ENCODE peak calls at places on chromosomes 11 and 22, in four cellular contexts. A is uterus, L is mucosa of descending colon, V is neuronal stem cell. O is an unnamed sample.

GRCh38 chr11:8087756-8088155 is 6.7 kb downstream of the TUB start:
- DNase-seq in A (no peak), L (no peak), V (no peak), O (no peak)

GRCh38 chr11:122746050-122746478 is 90.5 kb downstream of the UBASH3B start:
- DNase-seq in A (no peak), L (no peak), V (no peak), O (no peak)

GRCh38 chr11:61950035-61950547 is at the start of gene BEST1:
- DNase-seq in A (no peak), L (no peak), V (no peak), O (no peak)

GRCh38 chr11:61059260-61059752 is 43.0 kb upstream of the CD5 start:
- DNase-seq in A (no peak), L (no peak), V (no peak), O (no peak)

GRCh38 chr22:44575344-44576268 is 77.6 kb upstream of the RTL6 start:
- DNase-seq in A (no peak), L (peak; percentile 18), V (no peak), O (no peak)

GRCh38 chr11:120581317-120581716 is 69.8 kb downstream of the GRIK4 start:
- DNase-seq in A (no peak), L (no peak), V (no peak), O (no peak)

GRCh38 chr11:10309163-10310093 is 4.6 kb downstream of the ADM start:
- DNase-seq in A (peak; percentile 40), L (peak; percentile 83), V (no peak), O (peak; percentile 65)

GRCh38 chr22:44454113-44454769 is 43.8 kb downstream of the RTL6 start:
- DNase-seq in A (no peak), L (no peak), V (no peak), O (no peak)

GRCh38 chr11:71252434-71252781 is at the start of gene SHANK2:
- DNase-seq in A (no peak), L (peak; percentile 64), V (no peak), O (peak; percentile 89)

GRCh38 chr11:67630943-67631331 is 1.2 kb upstream of the NUDT8 start:
- DNase-seq in A (no peak), L (no peak), V (no peak), O (no peak)

GRCh38 chr11:11681536-11681935 is 59.7 kb upstream of the GALNT18 start:
- DNase-seq in A (no peak), L (no peak), V (no peak), O (no peak)

GRCh38 chr11:70502677-70503076 is 104.3 kb downstream of the CTTN start:
- DNase-seq in A (no peak), L (no peak), V (no peak), O (no peak)

GRCh38 chr22:28980326-28980725 is 81.3 kb downstream of the C22orf31 start:
- DNase-seq in A (no peak), L (no peak), V (no peak), O (no peak)

GRCh38 chr11:87879118-87879517 is 296.1 kb downstream of the RAB38 start:
- DNase-seq in A (no peak), L (no peak), V (no peak), O (no peak)

GRCh38 chr11:84969103-84969502 is 658.0 kb downstream of the DLG2 start:
- DNase-seq in A (no peak), L (no peak), V (no peak), O (no peak)

GRCh38 chr11:12556788-12557384 is 117.3 kb upstream of the TEAD1 start:
- DNase-seq in A (peak; percentile 81), L (no peak), V (peak; percentile 35), O (no peak)

GRCh38 chr11:490186-490929 is 16.7 kb downstream of the RNH1 start:
- DNase-seq in A (no peak), L (peak; percentile 47), V (no peak), O (no peak)

GRCh38 chr11:86021390-86021789 is 47.5 kb downstream of the PICALM start:
- DNase-seq in A (no peak), L (no peak), V (no peak), O (no peak)

GRCh38 chr22:50576070-50576469 is 2.2 kb downstream of the CPT1B start:
- DNase-seq in A (no peak), L (no peak), V (no peak), O (peak; percentile 73)

GRCh38 chr22:38311331-38311635 is 6.0 kb downstream of the CSNK1E start:
- DNase-seq in A (no peak), L (no peak), V (no peak), O (no peak)

GRCh38 chr11:60872124-60872951 is 5.0 kb downstream of the ZP1 start:
- DNase-seq in A (peak; percentile 54), L (peak; percentile 32), V (no peak), O (no peak)

GRCh38 chr22:20238567-20239062 is 29.5 kb downstream of the RTN4R start:
- DNase-seq in A (peak; percentile 28), L (no peak), V (peak; percentile 38), O (peak; percentile 75)

GRCh38 chr11:11347583-11347982 is 5.5 kb downstream of the CSNK2A3 start:
- DNase-seq in A (no peak), L (no peak), V (no peak), O (no peak)

GRCh38 chr11:30046211-30046945 is 29.5 kb upstream of the KCNA4 start:
- DNase-seq in A (no peak), L (no peak), V (no peak), O (no peak)

GRCh38 chr11:88352139-88352538 is 14.6 kb upstream of the CTSC start:
- DNase-seq in A (no peak), L (no peak), V (no peak), O (no peak)

GRCh38 chr11:97739892-97740782 is 1280.6 kb upstream of the CNTN5 start:
- DNase-seq in A (no peak), L (no peak), V (no peak), O (no peak)

GRCh38 chr11:93668171-93668570 is 6.7 kb downstream of the CEP295 start:
- DNase-seq in A (no peak), L (no peak), V (no peak), O (no peak)

GRCh38 chr22:35841907-35842518 is 124.3 kb downstream of the APOL5 start:
- DNase-seq in A (no peak), L (no peak), V (no peak), O (no peak)

GRCh38 chr11:93577291-93577690 is 34.1 kb upstream of the SMCO4 start:
- DNase-seq in A (no peak), L (no peak), V (no peak), O (no peak)

GRCh38 chr11:79296113-79296512 is 144.7 kb downstream of the TENM4 start:
- DNase-seq in A (no peak), L (no peak), V (no peak), O (no peak)

GRCh38 chr11:85661972-85662664 is 2.8 kb downstream of the CREBZF start:
- DNase-seq in A (no peak), L (no peak), V (no peak), O (no peak)

GRCh38 chr22:20586403-20586745 is 79.0 kb downstream of the MED15 start:
- DNase-seq in A (no peak), L (peak; percentile 46), V (no peak), O (no peak)

GRCh38 chr11:75347781-75348613 is 3.5 kb downstream of the ARRB1 start:
- DNase-seq in A (peak; percentile 44), L (no peak), V (no peak), O (no peak)

GRCh38 chr22:44180706-44181032 is at the start of gene PARVG:
- DNase-seq in A (no peak), L (no peak), V (no peak), O (no peak)

GRCh38 chr11:1762537-1763302 is 1.0 kb downstream of the CTSD start:
- DNase-seq in A (peak; percentile 57), L (peak; percentile 81), V (no peak), O (no peak)

DNA sequence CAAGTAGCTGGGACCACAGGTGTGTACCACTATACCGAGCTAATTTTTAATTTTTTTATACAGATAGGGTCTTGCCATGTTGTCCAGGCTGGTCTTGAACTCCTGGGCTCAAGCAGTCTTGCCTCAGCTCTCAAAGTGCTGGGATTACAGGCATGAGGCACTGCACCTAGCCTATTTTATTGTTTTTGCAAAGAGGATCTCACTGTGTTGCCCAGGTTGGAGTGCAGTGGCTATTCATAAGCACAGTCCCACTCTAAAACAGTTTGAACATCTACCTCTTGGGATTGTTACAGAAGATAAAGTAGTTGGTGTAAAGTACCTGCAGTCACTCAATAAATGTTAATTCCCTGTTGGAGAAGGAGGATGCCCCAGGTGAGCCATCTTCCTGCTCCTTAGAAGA is 29.1 kb downstream of the XRCC6 start:
- DNase-seq in A (no peak), L (no peak), V (no peak), O (no peak)
- H3K36me3 ChIP-seq in A (no peaks in the 10 kb centered on the region), L (peaks cover 14% of the 10 kb centered on the region), V (peaks cover 57% of the 10 kb centered on the region), O (peaks cover 5% of the 10 kb centered on the region)

DNA sequence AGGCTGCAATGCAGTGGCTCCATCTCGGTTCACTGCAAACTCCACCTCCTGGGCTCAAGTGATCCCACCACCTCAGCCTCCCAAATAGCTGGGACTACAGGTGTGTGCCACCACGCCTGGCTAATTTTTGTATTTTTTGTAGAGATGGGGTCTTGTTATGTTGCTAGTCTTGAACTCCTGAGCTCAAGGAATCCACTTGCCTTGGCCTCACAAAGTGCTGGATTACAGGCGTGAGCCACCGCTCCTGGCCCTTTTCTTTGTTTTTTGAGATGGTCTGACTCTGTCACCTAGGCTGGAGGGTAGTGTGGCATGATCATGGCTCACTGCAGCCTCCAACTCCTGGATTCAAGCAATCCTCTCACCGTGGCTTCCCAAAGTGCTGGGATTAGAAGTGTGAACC is 21.0 kb downstream of the ARFGAP3 start:
- DNase-seq in A (no peak), L (no peak), V (no peak), O (no peak)
- H3K36me3 ChIP-seq in A (no peaks in the 10 kb centered on the region), L (no peaks in the 10 kb centered on the region), V (peaks cover 4% of the 10 kb centered on the region), O (peaks cover 2% of the 10 kb centered on the region)

GRCh38 chr11:134800130-134800529 is 388.1 kb upstream of the B3GAT1 start:
- DNase-seq in A (no peak), L (no peak), V (no peak), O (no peak)
- H3K36me3 ChIP-seq in A (no peaks in the 10 kb centered on the region), L (no peaks in the 10 kb centered on the region), V (no peaks in the 10 kb centered on the region), O (no peaks in the 10 kb centered on the region)

GRCh38 chr11:108286369-108286768 is 63.5 kb downstream of the ATM start:
- DNase-seq in A (no peak), L (no peak), V (no peak), O (no peak)

GRCh38 chr11:108289699-108290098 is 66.8 kb downstream of the ATM start:
- DNase-seq in A (no peak), L (no peak), V (no peak), O (no peak)

GRCh38 chr11:108286956-108287355 is 64.1 kb downstream of the ATM start:
- DNase-seq in A (no peak), L (no peak), V (no peak), O (no peak)
- H3K36me3 ChIP-seq in A (no peaks in the 10 kb centered on the region), L (no peaks in the 10 kb centered on the region), V (peaks cover 2% of the 10 kb centered on the region), O (peaks cover 3% of the 10 kb centered on the region)

GRCh38 chr11:94834931-94835330 is 66.8 kb downstream of the AMOTL1 start:
- DNase-seq in A (no peak), L (no peak), V (no peak), O (no peak)

GRCh38 chr11:94835571-94835970 is 67.4 kb downstream of the AMOTL1 start:
- DNase-seq in A (no peak), L (no peak), V (no peak), O (no peak)

GRCh38 chr11:94837317-94837716 is 69.2 kb downstream of the AMOTL1 start:
- DNase-seq in A (no peak), L (no peak), V (no peak), O (no peak)

GRCh38 chr11:94840209-94840608 is 72.1 kb downstream of the AMOTL1 start:
- DNase-seq in A (no peak), L (no peak), V (no peak), O (no peak)

GRCh38 chr11:94838027-94838610 is 70.0 kb downstream of the AMOTL1 start:
- DNase-seq in A (no peak), L (no peak), V (no peak), O (no peak)
- H3K36me3 ChIP-seq in A (no peaks in the 10 kb centered on the region), L (no peaks in the 10 kb centered on the region), V (peaks cover 5% of the 10 kb centered on the region), O (peaks cover 4% of the 10 kb centered on the region)

GRCh38 chr11:34162856-34163255 is 57.4 kb downstream of the NAT10 start:
- DNase-seq in A (no peak), L (no peak), V (no peak), O (no peak)
- H3K36me3 ChIP-seq in A (no peaks in the 10 kb centered on the region), L (no peaks in the 10 kb centered on the region), V (no peaks in the 10 kb centered on the region), O (no peaks in the 10 kb centered on the region)

O was measured in Caco-2.